ENCODE peak calls at places on chromosomes 1 and 21, in six cellular contexts. One of them, this sample, is unnamed.
A peak's percentile ranks its signal among the peaks of the same experiment; 100 is the strongest.

GRCh38 chr1:43144228-43144627 is 27.9 kb downstream of the EBNA1BP2 start:
- DNase-seq in fibroblast of lung: peak; percentile 12
- DNase-seq in spleen: no peak
- DNase-seq in heart left ventricle: no peak
- DNase-seq in astrocyte of the spinal cord: peak; percentile 59
- DNase-seq in neural crest cell: no peak
- DNase-seq in this sample: peak; percentile 18

GRCh38 chr1:222557148-222557547 is 9.2 kb upstream of the HHIPL2 start:
- DNase-seq in fibroblast of lung: peak; percentile 6
- DNase-seq in spleen: no peak
- DNase-seq in heart left ventricle: no peak
- DNase-seq in astrocyte of the spinal cord: peak; percentile 21
- DNase-seq in neural crest cell: no peak
- DNase-seq in this sample: peak; percentile 14

GRCh38 chr1:223429313-223429731 is 36.1 kb downstream of the CCDC185 start:
- DNase-seq in fibroblast of lung: no peak
- DNase-seq in spleen: no peak
- DNase-seq in heart left ventricle: peak; percentile 28
- DNase-seq in astrocyte of the spinal cord: peak; percentile 13
- DNase-seq in neural crest cell: no peak
- DNase-seq in this sample: no peak

GRCh38 chr1:45354838-45355237 is 14.6 kb upstream of the MUTYH start:
- DNase-seq in fibroblast of lung: no peak
- DNase-seq in spleen: no peak
- DNase-seq in heart left ventricle: no peak
- DNase-seq in astrocyte of the spinal cord: no peak
- DNase-seq in neural crest cell: no peak
- DNase-seq in this sample: no peak

GRCh38 chr1:236451796-236452373 is 57.8 kb downstream of the EDARADD start:
- DNase-seq in fibroblast of lung: no peak
- DNase-seq in spleen: no peak
- DNase-seq in heart left ventricle: no peak
- DNase-seq in astrocyte of the spinal cord: no peak
- DNase-seq in neural crest cell: no peak
- DNase-seq in this sample: peak; percentile 24

GRCh38 chr1:210448293-210448892 is 119.7 kb downstream of the HHAT start:
- DNase-seq in fibroblast of lung: peak; percentile 72
- DNase-seq in spleen: no peak
- DNase-seq in heart left ventricle: no peak
- DNase-seq in astrocyte of the spinal cord: peak; percentile 67
- DNase-seq in neural crest cell: peak; percentile 15
- DNase-seq in this sample: peak; percentile 76

GRCh38 chr1:70443739-70444138 is 32.7 kb downstream of the CTH start:
- DNase-seq in fibroblast of lung: no peak
- DNase-seq in spleen: no peak
- DNase-seq in heart left ventricle: no peak
- DNase-seq in astrocyte of the spinal cord: no peak
- DNase-seq in neural crest cell: no peak
- DNase-seq in this sample: no peak

GRCh38 chr1:244010191-244010590 is 40.9 kb upstream of the ZBTB18 start:
- DNase-seq in fibroblast of lung: no peak
- DNase-seq in spleen: no peak
- DNase-seq in heart left ventricle: no peak
- DNase-seq in astrocyte of the spinal cord: peak; percentile 2
- DNase-seq in neural crest cell: no peak
- DNase-seq in this sample: no peak

GRCh38 chr1:108829498-108829916 is 27.4 kb downstream of the AKNAD1 start:
- DNase-seq in fibroblast of lung: peak; percentile 71
- DNase-seq in spleen: no peak
- DNase-seq in heart left ventricle: no peak
- DNase-seq in astrocyte of the spinal cord: peak; percentile 25
- DNase-seq in neural crest cell: no peak
- DNase-seq in this sample: no peak

GRCh38 chr1:33337994-33338494 is 17.1 kb upstream of the A3GALT2 start:
- DNase-seq in fibroblast of lung: peak; percentile 76
- DNase-seq in spleen: no peak
- DNase-seq in heart left ventricle: no peak
- DNase-seq in astrocyte of the spinal cord: peak; percentile 54
- DNase-seq in neural crest cell: no peak
- DNase-seq in this sample: peak; percentile 87

GRCh38 chr1:69777933-69778332 is 210.2 kb downstream of the LRRC7 start:
- DNase-seq in fibroblast of lung: no peak
- DNase-seq in spleen: no peak
- DNase-seq in heart left ventricle: no peak
- DNase-seq in astrocyte of the spinal cord: no peak
- DNase-seq in neural crest cell: no peak
- DNase-seq in this sample: no peak

GRCh38 chr1:83761084-83761760 is 237.7 kb downstream of the TTLL7 start:
- DNase-seq in fibroblast of lung: no peak
- DNase-seq in spleen: peak; percentile 84
- DNase-seq in heart left ventricle: no peak
- DNase-seq in astrocyte of the spinal cord: no peak
- DNase-seq in neural crest cell: no peak
- DNase-seq in this sample: no peak

GRCh38 chr1:30681782-30682181 is 41.6 kb downstream of the MATN1 start:
- DNase-seq in fibroblast of lung: no peak
- DNase-seq in spleen: no peak
- DNase-seq in heart left ventricle: no peak
- DNase-seq in astrocyte of the spinal cord: no peak
- DNase-seq in neural crest cell: no peak
- DNase-seq in this sample: no peak

GRCh38 chr1:5477716-5478115 is 514.5 kb downstream of the NPHP4 start:
- DNase-seq in fibroblast of lung: no peak
- DNase-seq in spleen: peak; percentile 31
- DNase-seq in heart left ventricle: no peak
- DNase-seq in astrocyte of the spinal cord: no peak
- DNase-seq in neural crest cell: no peak
- DNase-seq in this sample: no peak

GRCh38 chr1:8563944-8564537 is 246.1 kb downstream of the SLC45A1 start:
- DNase-seq in fibroblast of lung: no peak
- DNase-seq in spleen: no peak
- DNase-seq in heart left ventricle: no peak
- DNase-seq in astrocyte of the spinal cord: no peak
- DNase-seq in neural crest cell: no peak
- DNase-seq in this sample: no peak

GRCh38 chr1:79633456-79633855 is 626.9 kb upstream of the ADGRL4 start:
- DNase-seq in fibroblast of lung: peak; percentile 88
- DNase-seq in spleen: no peak
- DNase-seq in heart left ventricle: no peak
- DNase-seq in astrocyte of the spinal cord: peak; percentile 75
- DNase-seq in neural crest cell: no peak
- DNase-seq in this sample: peak; percentile 43

GRCh38 chr1:7549277-7549676 is 221.8 kb upstream of the VAMP3 start:
- DNase-seq in fibroblast of lung: peak; percentile 50
- DNase-seq in spleen: no peak
- DNase-seq in heart left ventricle: no peak
- DNase-seq in astrocyte of the spinal cord: peak; percentile 82
- DNase-seq in neural crest cell: no peak
- DNase-seq in this sample: peak; percentile 85

GRCh38 chr1:12167493-12168429 is 970 bp downstream of the TNFRSF1B start:
- DNase-seq in fibroblast of lung: no peak
- DNase-seq in spleen: no peak
- DNase-seq in heart left ventricle: no peak
- DNase-seq in astrocyte of the spinal cord: no peak
- DNase-seq in neural crest cell: no peak
- DNase-seq in this sample: no peak

GRCh38 chr1:30040081-30041019 is 683.0 kb downstream of the MATN1 start:
- DNase-seq in fibroblast of lung: no peak
- DNase-seq in spleen: no peak
- DNase-seq in heart left ventricle: no peak
- DNase-seq in astrocyte of the spinal cord: no peak
- DNase-seq in neural crest cell: no peak
- DNase-seq in this sample: no peak

GRCh38 chr1:101407505-101408211 is 170.8 kb downstream of the S1PR1 start:
- DNase-seq in fibroblast of lung: no peak
- DNase-seq in spleen: no peak
- DNase-seq in heart left ventricle: no peak
- DNase-seq in astrocyte of the spinal cord: no peak
- DNase-seq in neural crest cell: no peak
- DNase-seq in this sample: no peak

GRCh38 chr1:185939142-185939541 is 205.0 kb downstream of the HMCN1 start:
- DNase-seq in fibroblast of lung: no peak
- DNase-seq in spleen: no peak
- DNase-seq in heart left ventricle: no peak
- DNase-seq in astrocyte of the spinal cord: peak; percentile 79
- DNase-seq in neural crest cell: no peak
- DNase-seq in this sample: peak; percentile 55

GRCh38 chr1:215321802-215322201 is 239.3 kb downstream of the KCNK2 start:
- DNase-seq in fibroblast of lung: no peak
- DNase-seq in spleen: no peak
- DNase-seq in heart left ventricle: no peak
- DNase-seq in astrocyte of the spinal cord: peak; percentile 1
- DNase-seq in neural crest cell: no peak
- DNase-seq in this sample: no peak

GRCh38 chr21:41830764-41831452 is 48.2 kb downstream of the PRDM15 start:
- DNase-seq in fibroblast of lung: no peak
- DNase-seq in spleen: peak; percentile 69
- DNase-seq in heart left ventricle: no peak
- DNase-seq in astrocyte of the spinal cord: no peak
- DNase-seq in neural crest cell: no peak
- DNase-seq in this sample: no peak

GRCh38 chr1:3924871-3925655 is 25.0 kb upstream of the C1orf174 start:
- DNase-seq in fibroblast of lung: no peak
- DNase-seq in spleen: no peak
- DNase-seq in heart left ventricle: no peak
- DNase-seq in astrocyte of the spinal cord: no peak
- DNase-seq in neural crest cell: no peak
- DNase-seq in this sample: no peak

DNA sequence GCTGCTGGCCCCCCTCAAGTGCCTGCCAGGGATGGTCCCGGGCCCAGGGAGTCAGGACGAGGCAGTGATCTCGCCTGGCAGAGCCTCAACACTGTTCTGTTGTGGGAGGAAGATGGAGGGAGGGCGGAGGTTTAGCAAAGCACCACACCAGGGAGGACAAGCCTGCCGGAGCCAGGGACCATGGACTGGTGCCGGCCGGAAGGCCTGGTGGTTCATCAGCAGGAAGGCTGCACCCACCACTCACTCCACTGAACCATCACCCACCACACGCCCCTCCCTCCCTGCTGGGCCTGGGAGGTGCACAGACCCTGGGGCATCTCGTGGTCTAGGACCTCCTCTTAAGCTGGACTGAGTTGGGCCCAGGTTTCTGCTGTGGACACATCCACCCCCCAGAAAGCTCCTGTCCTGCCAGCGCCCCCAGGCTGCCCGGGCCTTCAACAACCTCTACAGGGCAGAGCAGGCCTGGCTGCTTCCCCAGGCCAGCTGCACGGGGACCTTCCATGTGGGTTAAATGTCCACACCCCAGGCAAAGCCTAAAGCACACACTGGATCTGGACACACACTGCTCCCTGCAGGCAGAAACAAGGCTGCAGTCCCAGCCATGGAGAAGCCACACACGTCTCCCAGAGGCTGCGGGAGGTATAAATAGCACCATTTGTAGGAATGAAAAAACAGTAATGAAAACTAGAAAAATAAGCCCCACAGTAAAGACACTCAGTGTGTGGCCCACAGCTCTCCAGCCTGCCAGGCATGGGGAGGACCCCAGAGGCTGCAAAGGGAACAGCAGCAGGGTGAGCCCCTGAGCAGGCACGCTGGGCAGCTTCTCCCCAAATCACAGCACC is 10.4 kb upstream of the TMEM240 start:
- DNase-seq in fibroblast of lung: peak; percentile 69
- DNase-seq in spleen: no peak
- DNase-seq in heart left ventricle: no peak
- DNase-seq in astrocyte of the spinal cord: peak; percentile 63
- DNase-seq in neural crest cell: no peak
- DNase-seq in this sample: peak; percentile 85
- TF ChIP-seq CTCF in fibroblast of lung: peak; percentile 63
- TF ChIP-seq CTCF in spleen: no peak
- TF ChIP-seq CTCF in heart left ventricle: no peak
- TF ChIP-seq CTCF in astrocyte of the spinal cord: peak; percentile 65
- TF ChIP-seq CTCF in neural crest cell: peak; percentile 46
- TF ChIP-seq CTCF in this sample: peak; percentile 82

GRCh38 chr1:1918901-1919303 is at the start of gene TMEM52:
- DNase-seq in fibroblast of lung: no peak
- DNase-seq in spleen: no peak
- DNase-seq in heart left ventricle: no peak
- DNase-seq in astrocyte of the spinal cord: no peak
- DNase-seq in neural crest cell: no peak
- DNase-seq in this sample: no peak
- TF ChIP-seq CTCF in fibroblast of lung: no peak
- TF ChIP-seq CTCF in spleen: peak; percentile 5
- TF ChIP-seq CTCF in heart left ventricle: no peak
- TF ChIP-seq CTCF in astrocyte of the spinal cord: no peak
- TF ChIP-seq CTCF in neural crest cell: no peak
- TF ChIP-seq CTCF in this sample: no peak

DNA sequence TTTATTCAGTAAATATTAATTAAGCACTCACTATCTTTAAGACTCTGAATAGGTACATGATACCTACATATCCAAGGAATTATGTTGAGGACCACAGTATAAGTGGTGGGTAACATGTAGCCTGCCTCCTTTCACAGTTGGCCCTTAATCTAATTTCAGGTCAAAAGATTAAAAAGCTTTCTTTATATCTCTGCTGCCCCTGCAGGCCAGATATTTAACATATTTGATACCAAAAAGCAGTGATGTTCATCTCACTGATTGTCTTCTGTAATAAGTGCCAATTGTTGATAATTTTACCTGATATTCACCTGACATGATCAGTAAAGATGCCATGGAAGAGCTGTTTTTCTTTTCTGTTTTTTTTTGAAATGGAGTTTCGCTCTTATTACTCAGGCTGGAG is 36.5 kb downstream of the RLF start:
- DNase-seq in fibroblast of lung: no peak
- DNase-seq in spleen: no peak
- DNase-seq in heart left ventricle: no peak
- DNase-seq in astrocyte of the spinal cord: no peak
- DNase-seq in neural crest cell: no peak
- DNase-seq in this sample: no peak
- TF ChIP-seq CTCF in fibroblast of lung: no peak
- TF ChIP-seq CTCF in spleen: no peak
- TF ChIP-seq CTCF in heart left ventricle: no peak
- TF ChIP-seq CTCF in astrocyte of the spinal cord: peak; percentile 10
- TF ChIP-seq CTCF in neural crest cell: peak; percentile 34
- TF ChIP-seq CTCF in this sample: peak; percentile 22

GRCh38 chr1:67257173-67257535 is 50.5 kb upstream of the IL12RB2 start:
- DNase-seq in fibroblast of lung: no peak
- DNase-seq in spleen: no peak
- DNase-seq in heart left ventricle: no peak
- DNase-seq in astrocyte of the spinal cord: no peak
- DNase-seq in neural crest cell: no peak
- DNase-seq in this sample: no peak
- TF ChIP-seq CTCF in fibroblast of lung: no peak
- TF ChIP-seq CTCF in spleen: no peak
- TF ChIP-seq CTCF in heart left ventricle: no peak
- TF ChIP-seq CTCF in astrocyte of the spinal cord: no peak
- TF ChIP-seq CTCF in neural crest cell: no peak
- TF ChIP-seq CTCF in this sample: no peak

GRCh38 chr1:102550729-102551384 is 554.1 kb upstream of the OLFM3 start:
- DNase-seq in fibroblast of lung: no peak
- DNase-seq in spleen: no peak
- DNase-seq in heart left ventricle: no peak
- DNase-seq in astrocyte of the spinal cord: peak; percentile 1
- DNase-seq in neural crest cell: no peak
- DNase-seq in this sample: peak; percentile 51
- TF ChIP-seq CTCF in fibroblast of lung: peak; percentile 3
- TF ChIP-seq CTCF in spleen: no peak
- TF ChIP-seq CTCF in heart left ventricle: no peak
- TF ChIP-seq CTCF in astrocyte of the spinal cord: peak; percentile 44
- TF ChIP-seq CTCF in neural crest cell: peak; percentile 49
- TF ChIP-seq CTCF in this sample: peak; percentile 68

This sample was measured in choroid plexus epithelial cell.